ENCODE peak calls at places on chromosomes 11 and 22, in seven cellular contexts. P is HepG2, Q is keratinocyte, C is GM23248, S is neural progenitor cell, X is endothelial cell of umbilical vein, O is fibroblast of lung. Z is an unnamed sample. For H3K36me3, the result is how much of the 10 kb centered on the place peaks cover.

GRCh38 chr22:44807232-44807631 is 54.9 kb downstream of the ARHGAP8 start:
- DNase-seq in P (no peak), Q (no peak), C (no peak), S (no peak), X (no peak), O (no peak), Z (no peak)

GRCh38 chr11:76371170-76371569 is 9.8 kb downstream of the THAP12 start:
- DNase-seq in P (no peak), Q (no peak), C (peak), S (no peak), X (peak), O (peak), Z (peak)

GRCh38 chr22:46737976-46738641 is at the start of gene CERK:
- DNase-seq in P (peak), Q (no peak), C (peak), S (peak), X (peak), O (peak), Z (no peak)

GRCh38 chr11:3840870-3841425 is at the start of gene RHOG:
- DNase-seq in P (peak), Q (no peak), C (peak), S (no peak), X (no peak), O (peak), Z (peak)

GRCh38 chr11:1031121-1031899 is 5.2 kb downstream of the MUC6 start:
- DNase-seq in P (no peak), Q (no peak), C (no peak), S (no peak), X (no peak), O (no peak), Z (no peak)

GRCh38 chr11:66335531-66336233 is 552 bp downstream of the RIN1 start:
- DNase-seq in P (no peak), Q (no peak), C (peak), S (peak), X (peak), O (peak), Z (peak)

GRCh38 chr11:82521427-82521826 is 212.2 kb downstream of the FAM181B start:
- DNase-seq in P (no peak), Q (no peak), C (no peak), S (no peak), X (no peak), O (no peak), Z (no peak)

GRCh38 chr11:128367573-128367972 is 219.8 kb downstream of the ETS1 start:
- DNase-seq in P (no peak), Q (no peak), C (no peak), S (no peak), X (no peak), O (no peak), Z (no peak)

GRCh38 chr11:68905421-68906360 is 2.0 kb downstream of the IGHMBP2 start:
- DNase-seq in P (no peak), Q (no peak), C (no peak), S (no peak), X (no peak), O (no peak), Z (peak)

GRCh38 chr22:29369460-29369859 is 18.9 kb downstream of the AP1B1 start:
- DNase-seq in P (no peak), Q (no peak), C (peak), S (peak), X (peak), O (peak), Z (no peak)

GRCh38 chr11:101215069-101215468 is 85.5 kb upstream of the PGR start:
- DNase-seq in P (no peak), Q (peak), C (no peak), S (no peak), X (no peak), O (no peak), Z (peak)

GRCh38 chr11:83617671-83618070 is 331.5 kb upstream of the CCDC90B start:
- DNase-seq in P (no peak), Q (no peak), C (no peak), S (no peak), X (no peak), O (no peak), Z (no peak)

GRCh38 chr22:19368876-19369275 is 62.7 kb downstream of the HIRA start:
- DNase-seq in P (no peak), Q (no peak), C (no peak), S (no peak), X (no peak), O (no peak), Z (no peak)

GRCh38 chr11:12516387-12517110 is 139.2 kb downstream of the PARVA start:
- DNase-seq in P (no peak), Q (no peak), C (no peak), S (no peak), X (no peak), O (no peak), Z (no peak)

GRCh38 chr22:25048659-25049657 is 96.4 kb downstream of the KIAA1671 start:
- DNase-seq in P (peak), Q (no peak), C (peak), S (peak), X (peak), O (peak), Z (peak)

GRCh38 chr22:37846433-37846832 is 2.3 kb upstream of the ANKRD54 start:
- DNase-seq in P (no peak), Q (no peak), C (no peak), S (no peak), X (no peak), O (no peak), Z (no peak)

GRCh38 chr11:122804161-122804560 is 34.1 kb upstream of the CRTAM start:
- DNase-seq in P (no peak), Q (peak), C (peak), S (no peak), X (no peak), O (no peak), Z (peak)

GRCh38 chr22:49202226-49202625 is 625.4 kb downstream of the BRD1 start:
- DNase-seq in P (no peak), Q (no peak), C (no peak), S (no peak), X (no peak), O (no peak), Z (no peak)

GRCh38 chr11:119025978-119026766 is 4.5 kb downstream of the SLC37A4 start:
- DNase-seq in P (no peak), Q (no peak), C (no peak), S (no peak), X (no peak), O (no peak), Z (no peak)

GRCh38 chr11:110174645-110175310 is 81.6 kb downstream of the ZC3H12C start:
- DNase-seq in P (no peak), Q (no peak), C (peak), S (no peak), X (no peak), O (peak), Z (no peak)

GRCh38 chr22:37249946-37250345 is 5.9 kb upstream of the RAC2 start:
- DNase-seq in P (no peak), Q (no peak), C (no peak), S (no peak), X (no peak), O (no peak), Z (no peak)

GRCh38 chr11:32090774-32091370 is at the start of gene RCN1:
- DNase-seq in P (peak), Q (no peak), C (peak), S (peak), X (peak), O (peak), Z (peak)

GRCh38 chr11:44809283-44809682 is 82.5 kb downstream of the TSPAN18 start:
- DNase-seq in P (no peak), Q (no peak), C (no peak), S (no peak), X (no peak), O (no peak), Z (no peak)

GRCh38 chr22:19942886-19943664 is 1.5 kb upstream of the TXNRD2 start:
- DNase-seq in P (peak), Q (no peak), C (peak), S (peak), X (peak), O (peak), Z (peak)

GRCh38 chr11:88357323-88358039 is 19.9 kb upstream of the CTSC start:
- DNase-seq in P (no peak), Q (no peak), C (peak), S (no peak), X (no peak), O (peak), Z (no peak)

GRCh38 chr11:67044496-67044895 is 12.2 kb upstream of the RHOD start:
- DNase-seq in P (no peak), Q (no peak), C (no peak), S (no peak), X (no peak), O (no peak), Z (no peak)

GRCh38 chr11:114317738-114318137 is 21.5 kb downstream of the NNMT start:
- DNase-seq in P (no peak), Q (no peak), C (peak), S (peak), X (peak), O (peak), Z (no peak)

GRCh38 chr11:8331767-8332166 is 68.1 kb upstream of the LMO1 start:
- DNase-seq in P (no peak), Q (no peak), C (no peak), S (no peak), X (no peak), O (no peak), Z (no peak)

GRCh38 chr11:114366331-114367243 is 33.7 kb downstream of the C11orf71 start:
- DNase-seq in P (no peak), Q (no peak), C (peak), S (no peak), X (peak), O (peak), Z (no peak)

GRCh38 chr22:49361164-49361563 is 466.5 kb downstream of the BRD1 start:
- DNase-seq in P (no peak), Q (no peak), C (no peak), S (no peak), X (no peak), O (no peak), Z (no peak)

GRCh38 chr11:77040401-77040777 is 6.2 kb downstream of the B3GNT6 start:
- DNase-seq in P (no peak), Q (no peak), C (no peak), S (no peak), X (no peak), O (no peak), Z (no peak)

GRCh38 chr22:20111045-20111688 is 4.7 kb upstream of the RANBP1 start:
- DNase-seq in P (peak), Q (no peak), C (peak), S (peak), X (peak), O (peak), Z (no peak)

GRCh38 chr11:93477684-93478234 is 65.4 kb downstream of the SMCO4 start:
- DNase-seq in P (no peak), Q (no peak), C (no peak), S (peak), X (peak), O (no peak), Z (no peak)

GRCh38 chr11:57667715-57668466 is at the start of gene ZDHHC5:
- DNase-seq in P (peak), Q (peak), C (peak), S (peak), X (peak), O (peak), Z (peak)

GRCh38 chr11:111918390-111919256 is at the start of gene C11orf52:
- DNase-seq in P (peak), Q (no peak), C (peak), S (peak), X (peak), O (no peak), Z (peak)

GRCh38 chr11:109421981-109422590 is at the start of gene C11orf87:
- DNase-seq in P (no peak), Q (no peak), C (peak), S (peak), X (no peak), O (no peak), Z (no peak)

GRCh38 chr22:32723632-32724031 is 77.9 kb upstream of the TIMP3 start:
- DNase-seq in P (no peak), Q (peak), C (peak), S (no peak), X (no peak), O (peak), Z (peak)

GRCh38 chr11:76376746-76377558 is 4.0 kb downstream of the THAP12 start:
- DNase-seq in P (no peak), Q (no peak), C (no peak), S (no peak), X (no peak), O (no peak), Z (no peak)

GRCh38 chr11:64124147-64124546 is 41.8 kb downstream of the MACROD1 start:
- DNase-seq in P (no peak), Q (no peak), C (no peak), S (no peak), X (no peak), O (no peak), Z (peak)
- H3K9ac ChIP-seq in P (no peak), Q (no peak), C (no peak), S (no peak), X (no peak), O (no peak), Z (no peak)

DNA sequence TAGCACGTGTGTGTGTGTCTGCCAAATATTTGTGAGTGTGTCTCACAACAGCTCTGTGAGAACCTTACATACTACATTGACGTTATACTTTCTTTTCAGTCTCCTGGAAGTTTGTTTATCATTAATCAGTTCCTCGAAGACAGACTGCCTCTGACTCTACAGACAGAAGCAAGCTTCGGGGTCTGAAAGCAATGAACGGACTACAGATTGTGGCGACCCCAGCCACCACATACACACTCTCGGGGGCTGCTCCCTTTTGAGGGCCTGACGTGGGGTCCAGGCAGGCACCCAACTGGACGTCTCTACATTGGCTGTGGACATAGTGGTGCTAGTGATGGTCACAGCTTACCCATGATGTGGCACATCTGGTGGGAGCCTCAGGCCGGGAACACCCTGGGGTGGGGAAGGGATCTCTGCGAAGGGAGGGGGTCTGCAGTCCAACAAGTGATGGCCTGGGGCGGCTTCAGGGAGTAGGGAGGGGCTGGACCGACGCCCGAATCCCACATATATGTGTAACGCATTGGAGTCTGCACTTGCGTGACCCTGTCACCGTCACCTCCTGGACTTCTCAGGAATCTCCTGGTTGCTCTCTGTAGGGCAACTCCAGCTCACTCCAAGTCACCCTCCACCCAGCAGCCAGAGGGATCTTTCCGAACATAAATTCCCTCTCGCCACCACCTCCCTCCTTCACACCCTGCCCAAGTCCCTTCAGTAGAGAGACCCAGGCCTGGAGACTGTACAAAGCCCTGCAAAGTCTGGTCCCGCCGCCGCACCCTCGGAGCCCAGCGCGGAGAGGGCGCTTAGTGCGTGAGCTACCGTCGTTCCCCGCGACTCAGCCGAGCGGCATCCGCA is 30.4 kb upstream of the TRIM29 start:
- DNase-seq in P (no peak), Q (no peak), C (peak), S (no peak), X (no peak), O (peak), Z (no peak)
- TF ChIP-seq EZH2 in P (no peak), Q (no peak), C (no peak), S (no peak), X (no peak), O (no peak), Z (no peak)

GRCh38 chr11:130396965-130397364 is 31.4 kb downstream of the ADAMTS8 start:
- DNase-seq in P (no peak), Q (no peak), C (no peak), S (no peak), X (no peak), O (no peak), Z (no peak)

GRCh38 chr11:130400793-130401483 is 27.5 kb downstream of the ADAMTS8 start:
- DNase-seq in P (no peak), Q (no peak), C (peak), S (no peak), X (no peak), O (peak), Z (peak)

GRCh38 chr11:130403301-130403804 is 25.1 kb downstream of the ADAMTS8 start:
- DNase-seq in P (no peak), Q (peak), C (peak), S (no peak), X (no peak), O (peak), Z (peak)

GRCh38 chr11:130399196-130399595 is 29.2 kb downstream of the ADAMTS8 start:
- DNase-seq in P (no peak), Q (no peak), C (no peak), S (no peak), X (no peak), O (no peak), Z (no peak)

GRCh38 chr11:130397780-130398179 is 30.6 kb downstream of the ADAMTS8 start:
- DNase-seq in P (no peak), Q (no peak), C (no peak), S (no peak), X (no peak), O (no peak), Z (no peak)
- H3K36me3 ChIP-seq in P (under half), Q (under half), C (under half), S (under half), X (under half), O (under half), Z (under half)

GRCh38 chr11:120646206-120646605 is 134.7 kb downstream of the GRIK4 start:
- DNase-seq in P (no peak), Q (no peak), C (no peak), S (no peak), X (no peak), O (no peak), Z (no peak)
- H3K9ac ChIP-seq in P (no peak), Q (no peak), C (no peak), S (no peak), X (no peak), O (no peak), Z (no peak)

DNA sequence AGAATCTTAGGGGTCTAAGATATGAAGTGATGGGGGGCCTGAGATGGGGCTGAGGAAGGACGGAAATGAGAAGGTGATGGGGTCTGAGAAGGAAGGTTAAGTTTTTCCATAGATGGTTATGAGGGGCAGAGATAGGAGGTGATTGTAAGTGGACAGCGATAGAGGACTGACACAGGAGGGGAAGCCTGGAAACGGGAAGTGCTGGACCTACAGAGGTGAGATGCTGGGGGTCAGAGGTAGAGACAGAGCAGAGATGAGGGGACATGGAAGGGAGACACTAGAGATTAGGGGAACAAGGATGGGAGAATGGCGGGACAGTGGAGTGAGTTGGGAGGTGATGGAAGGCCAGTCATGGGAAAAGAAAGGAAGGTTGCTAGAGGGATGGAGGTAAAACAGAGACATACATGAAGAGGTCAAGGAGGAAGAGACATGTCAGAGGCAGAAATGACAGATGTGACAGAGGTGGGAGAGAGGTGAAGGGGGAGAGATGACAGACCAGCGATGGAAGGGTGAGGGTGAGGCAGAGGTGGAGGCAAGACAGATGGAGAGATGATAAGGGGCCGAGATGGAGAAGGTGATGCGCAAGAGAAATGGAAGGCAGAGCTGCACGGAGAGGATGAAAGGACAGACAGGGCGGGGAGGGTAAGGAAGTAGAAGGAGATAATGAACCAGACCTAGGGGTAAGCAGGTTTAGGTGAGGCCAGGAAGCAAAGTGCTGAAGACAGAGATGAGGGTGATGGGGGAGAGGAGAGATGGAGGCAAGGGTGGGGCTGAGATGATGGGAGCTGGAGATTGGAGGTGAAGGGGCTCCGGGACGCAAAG is 50.8 kb downstream of the SLC22A12 start:
- DNase-seq in P (no peak), Q (no peak), C (no peak), S (no peak), X (no peak), O (no peak), Z (no peak)
- TF ChIP-seq EZH2 in P (no peak), Q (peak), C (peak), S (peak), X (no peak), O (peak), Z (peak)

DNA sequence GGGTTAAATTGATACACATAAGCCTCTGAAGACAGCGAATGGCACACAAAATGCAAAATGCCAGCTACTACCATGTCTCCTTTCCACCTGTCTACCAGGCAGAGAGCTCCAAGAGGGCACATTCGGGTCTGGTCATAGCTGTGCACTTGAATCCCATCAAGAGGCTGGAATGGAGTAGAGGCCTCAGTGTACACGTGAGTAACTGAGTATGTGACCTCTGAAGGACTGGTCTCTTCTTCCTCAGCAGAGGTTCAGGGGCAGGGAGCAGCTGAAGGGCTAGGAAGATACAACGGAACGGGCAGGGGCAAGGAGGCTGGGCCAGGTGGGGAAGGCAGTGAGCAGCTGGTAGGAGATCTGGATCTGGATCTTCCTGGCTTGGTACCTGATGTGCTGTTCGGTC is 56.3 kb upstream of the PHOX2A start:
- DNase-seq in P (no peak), Q (no peak), C (no peak), S (no peak), X (no peak), O (no peak), Z (no peak)
- H3K36me3 ChIP-seq in P (under half), Q (under half), C (under half), S (under half), X (under half), O (under half), Z (under half)

Z was measured in mammary epithelial cell.